ENCODE peak calls at places on chromosomes 13 and 19, in seven cellular contexts. N is fibroblast of lung; D is stimulated activated CD8-positive, alpha-beta memory T cell treated with anti-CD3 and anti-CD28 coated beads, Interleukin-7, amount 100 ng/mL, for 1 hour; H is HFFc6; X is activated CD4-positive, alpha-beta T cell treated with anti-CD3 and anti-CD28 coated beads, Interleukin-2, amount 50 U/mL, for 48 hours; M is thoracic aorta; F is astrocyte of the spinal cord. J is an unnamed sample.
A peak's percentile ranks its signal among the peaks of the same experiment; 100 is the strongest.

GRCh38 chr13:103104340-103104739 is 38.1 kb upstream of the SLC10A2 start:
- DNase-seq in N (no peak), D (no peak), H (no peak), X (no peak), M (no peak), F (no peak), J (no peak)

GRCh38 chr13:109715902-109716301 is 70.5 kb downstream of the IRS2 start:
- DNase-seq in N (peak; percentile 73), D (no peak), H (peak; percentile 11), X (no peak), M (no peak), F (peak; percentile 22), J (no peak)

GRCh38 chr13:95636853-95637252 is 7.7 kb downstream of the DZIP1 start:
- DNase-seq in N (no peak), D (no peak), H (no peak), X (no peak), M (no peak), F (no peak), J (no peak)

GRCh38 chr13:28467886-28468519 is 26.9 kb downstream of the FLT1 start:
- DNase-seq in N (no peak), D (no peak), H (no peak), X (no peak), M (no peak), F (no peak), J (no peak)

GRCh38 chr13:82214341-82214740 is 1667.9 kb downstream of the SLITRK1 start:
- DNase-seq in N (no peak), D (no peak), H (no peak), X (no peak), M (no peak), F (no peak), J (no peak)

GRCh38 chr19:46714523-46715106 is 2.3 kb downstream of the PRKD2 start:
- DNase-seq in N (no peak), D (no peak), H (no peak), X (peak; percentile 58), M (no peak), F (no peak), J (no peak)

GRCh38 chr19:1652471-1653299 is at the start of gene TCF3:
- DNase-seq in N (peak; percentile 100), D (peak; percentile 97), H (peak; percentile 99), X (peak; percentile 98), M (peak; percentile 93), F (peak; percentile 100), J (peak; percentile 99)

GRCh38 chr19:3897936-3898335 is 17.5 kb downstream of the ATCAY start:
- DNase-seq in N (no peak), D (no peak), H (no peak), X (no peak), M (no peak), F (no peak), J (no peak)

GRCh38 chr19:38287604-38288003 is 16.4 kb upstream of the C19orf33 start:
- DNase-seq in N (no peak), D (no peak), H (no peak), X (no peak), M (no peak), F (no peak), J (no peak)

GRCh38 chr19:38715540-38715939 is 28.7 kb downstream of the CAPN12 start:
- DNase-seq in N (no peak), D (no peak), H (no peak), X (no peak), M (peak; percentile 66), F (no peak), J (no peak)

GRCh38 chr13:82356667-82357066 is 1525.6 kb downstream of the SLITRK1 start:
- DNase-seq in N (peak; percentile 55), D (no peak), H (peak; percentile 2), X (no peak), M (no peak), F (peak; percentile 5), J (no peak)

GRCh38 chr13:77448689-77449088 is 86.8 kb upstream of the SCEL start:
- DNase-seq in N (no peak), D (no peak), H (no peak), X (no peak), M (no peak), F (no peak), J (no peak)

GRCh38 chr19:33903489-33903850 is 106.8 kb downstream of the KCTD15 start:
- DNase-seq in N (no peak), D (no peak), H (no peak), X (no peak), M (no peak), F (no peak), J (no peak)

GRCh38 chr13:113337976-113338375 is 26.0 kb downstream of the GRTP1 start:
- DNase-seq in N (no peak), D (no peak), H (no peak), X (no peak), M (no peak), F (no peak), J (no peak)

GRCh38 chr19:10620786-10621185 is 4.6 kb upstream of the SLC44A2 start:
- DNase-seq in N (no peak), D (no peak), H (no peak), X (no peak), M (no peak), F (no peak), J (no peak)

GRCh38 chr13:106649495-106649894 is 81.6 kb upstream of the ARGLU1 start:
- DNase-seq in N (peak; percentile 47), D (no peak), H (no peak), X (no peak), M (no peak), F (peak; percentile 8), J (no peak)

GRCh38 chr19:46927893-46928292 is 67.1 kb downstream of the ARHGAP35 start:
- DNase-seq in N (no peak), D (no peak), H (no peak), X (no peak), M (no peak), F (no peak), J (no peak)

GRCh38 chr19:47032171-47032811 is 12.7 kb downstream of the NPAS1 start:
- DNase-seq in N (no peak), D (peak; percentile 34), H (no peak), X (peak; percentile 66), M (no peak), F (no peak), J (no peak)

GRCh38 chr19:58054792-58055482 is 4.1 kb upstream of the ZNF135 start:
- DNase-seq in N (peak; percentile 54), D (no peak), H (no peak), X (no peak), M (no peak), F (no peak), J (no peak)

GRCh38 chr13:103351035-103351828 is 285.0 kb upstream of the SLC10A2 start:
- DNase-seq in N (peak; percentile 37), D (no peak), H (no peak), X (no peak), M (no peak), F (peak; percentile 87), J (no peak)

J was measured in AG09319.